ENCODE peak calls at places on chromosomes 5 and 9, in nine cellular contexts. T is IMR-90; H is Calu3; W is CD8-positive, alpha-beta memory T cell; J is neural crest cell; O is A172; G is NCI-H2081; X is NCI-H345; M is NCI-H1417. F is an unnamed sample.

GRCh38 chr9:128276574-128277270 is 646 bp downstream of the SWI5 start:
- DNase-seq in T (peak), H (peak), W (no peak), J (no peak), O (peak), G (no peak), X (peak), M (no peak), F (peak)

GRCh38 chr5:140469259-140469658 is 67.6 kb downstream of the ANKHD1 start:
- DNase-seq in T (no peak), H (no peak), W (no peak), J (no peak), O (no peak), G (no peak), X (no peak), M (no peak), F (no peak)

GRCh38 chr5:179973391-179973790 is 65.7 kb upstream of the TBC1D9B start:
- DNase-seq in T (no peak), H (no peak), W (no peak), J (no peak), O (no peak), G (no peak), X (peak), M (no peak), F (no peak)

GRCh38 chr5:149658299-149658698 is 71.8 kb upstream of the PPARGC1B start:
- DNase-seq in T (no peak), H (no peak), W (no peak), J (no peak), O (no peak), G (no peak), X (no peak), M (no peak), F (no peak)

GRCh38 chr9:82385633-82386032 is 397.1 kb downstream of the SPATA31D1 start:
- DNase-seq in T (no peak), H (no peak), W (no peak), J (no peak), O (no peak), G (no peak), X (no peak), M (no peak), F (no peak)

GRCh38 chr9:34253460-34253837 is 74.6 kb downstream of the UBAP1 start:
- DNase-seq in T (peak), H (no peak), W (no peak), J (no peak), O (peak), G (no peak), X (no peak), M (no peak), F (no peak)

GRCh38 chr9:131732061-131732526 is 7.8 kb downstream of the RAPGEF1 start:
- DNase-seq in T (peak), H (no peak), W (no peak), J (no peak), O (no peak), G (peak), X (peak), M (peak), F (peak)

GRCh38 chr5:136036991-136037705 is 8.4 kb downstream of the TGFBI start:
- DNase-seq in T (peak), H (peak), W (peak), J (no peak), O (peak), G (peak), X (peak), M (peak), F (peak)

GRCh38 chr5:135264451-135265445 is 134.3 kb downstream of the MACROH2A1 start:
- DNase-seq in T (peak), H (no peak), W (no peak), J (no peak), O (no peak), G (no peak), X (no peak), M (no peak), F (no peak)

GRCh38 chr5:131563434-131564228 is 71.4 kb downstream of the RAPGEF6 start:
- DNase-seq in T (no peak), H (no peak), W (no peak), J (no peak), O (no peak), G (no peak), X (no peak), M (no peak), F (no peak)

GRCh38 chr9:89483592-89484474 is 14.1 kb downstream of the SEMA4D start:
- DNase-seq in T (no peak), H (no peak), W (peak), J (no peak), O (no peak), G (no peak), X (no peak), M (no peak), F (no peak)

GRCh38 chr5:74314906-74315305 is 325.6 kb downstream of the ENC1 start:
- DNase-seq in T (no peak), H (peak), W (no peak), J (no peak), O (no peak), G (no peak), X (no peak), M (no peak), F (no peak)

GRCh38 chr9:106717686-106718085 is 145.3 kb upstream of the ZNF462 start:
- DNase-seq in T (peak), H (peak), W (no peak), J (no peak), O (peak), G (no peak), X (no peak), M (no peak), F (no peak)

GRCh38 chr9:13705913-13706312 is 426.4 kb upstream of the MPDZ start:
- DNase-seq in T (peak), H (no peak), W (no peak), J (no peak), O (no peak), G (no peak), X (no peak), M (no peak), F (no peak)

GRCh38 chr5:124790895-124791732 is 44.7 kb upstream of the ZNF608 start:
- DNase-seq in T (peak), H (no peak), W (no peak), J (no peak), O (peak), G (peak), X (no peak), M (no peak), F (peak)

GRCh38 chr5:176400382-176401156 is 12.0 kb downstream of the HIGD2A start:
- DNase-seq in T (no peak), H (peak), W (peak), J (no peak), O (peak), G (no peak), X (no peak), M (no peak), F (no peak)

GRCh38 chr5:127587246-127587917 is 61.5 kb upstream of the CTXN3 start:
- DNase-seq in T (no peak), H (no peak), W (no peak), J (no peak), O (no peak), G (no peak), X (no peak), M (no peak), F (no peak)

GRCh38 chr9:114412057-114412683 is 24.4 kb upstream of the AKNA start:
- DNase-seq in T (no peak), H (no peak), W (no peak), J (no peak), O (no peak), G (no peak), X (no peak), M (no peak), F (no peak)

GRCh38 chr9:136047775-136048559 is 47.1 kb downstream of the NACC2 start:
- DNase-seq in T (no peak), H (no peak), W (no peak), J (no peak), O (no peak), G (no peak), X (no peak), M (no peak), F (no peak)

GRCh38 chr9:91425270-91425669 is 1.6 kb upstream of the NFIL3 start:
- DNase-seq in T (no peak), H (no peak), W (no peak), J (no peak), O (no peak), G (no peak), X (no peak), M (no peak), F (no peak)

F was measured in NCI-H1105 treated with DMSO at 0.1 percent for 48 hours.